ENCODE peak calls at places on chromosome 6, in five cellular contexts. V, D, W, R and X are unnamed samples.

GRCh38 chr6:29263001-29263400 is 38.5 kb upstream of the OR14J1 start:
- DNase-seq in V (no peak), D (no peak), W (no peak), R (no peak), X (no peak)

GRCh38 chr6:44800171-44800671 is 412.7 kb downstream of the CDC5L start:
- DNase-seq in V (peak; percentile 54), D (peak; percentile 51), W (no peak), R (no peak), X (no peak)

GRCh38 chr6:117145940-117146339 is 119.4 kb upstream of the VGLL2 start:
- DNase-seq in V (no peak), D (no peak), W (no peak), R (no peak), X (no peak)

GRCh38 chr6:43278524-43279078 is 19.5 kb upstream of the SLC22A7 start:
- DNase-seq in V (peak; percentile 50), D (peak; percentile 8), W (no peak), R (no peak), X (no peak)

GRCh38 chr6:128493877-128494276 is 26.5 kb downstream of the PTPRK start:
- DNase-seq in V (no peak), D (no peak), W (no peak), R (no peak), X (no peak)

GRCh38 chr6:98904096-98904495 is 43.6 kb downstream of the FBXL4 start:
- DNase-seq in V (no peak), D (no peak), W (no peak), R (no peak), X (no peak)

GRCh38 chr6:49551866-49552129 is 1.3 kb downstream of the C6orf141 start:
- DNase-seq in V (no peak), D (no peak), W (peak; percentile 65), R (no peak), X (no peak)

GRCh38 chr6:107809966-107810365 is 14.1 kb downstream of the SCML4 start:
- DNase-seq in V (no peak), D (no peak), W (no peak), R (no peak), X (no peak)

GRCh38 chr6:6803180-6803978 is 214.9 kb downstream of the LY86 start:
- DNase-seq in V (peak; percentile 18), D (no peak), W (peak; percentile 50), R (peak; percentile 23), X (peak; percentile 98)

GRCh38 chr6:84652356-84653026 is 111.9 kb downstream of the TBX18 start:
- DNase-seq in V (peak; percentile 27), D (peak; percentile 91), W (no peak), R (no peak), X (peak; percentile 68)

GRCh38 chr6:121157913-121158312 is 176.4 kb downstream of the TBC1D32 start:
- DNase-seq in V (no peak), D (peak; percentile 5), W (no peak), R (no peak), X (no peak)

GRCh38 chr6:40251609-40252008 is 317.3 kb upstream of the MOCS1 start:
- DNase-seq in V (no peak), D (no peak), W (no peak), R (peak; percentile 1), X (no peak)

GRCh38 chr6:164286021-164286420 is 871.5 kb downstream of the QKI start:
- DNase-seq in V (no peak), D (peak; percentile 26), W (no peak), R (no peak), X (no peak)

GRCh38 chr6:7080311-7080710 is 27.4 kb upstream of the RREB1 start:
- DNase-seq in V (no peak), D (no peak), W (no peak), R (no peak), X (no peak)

GRCh38 chr6:13152804-13153203 is 175.5 kb downstream of the TBC1D7 start:
- DNase-seq in V (no peak), D (no peak), W (no peak), R (no peak), X (no peak)

GRCh38 chr6:15036690-15037245 is 209.1 kb upstream of the JARID2 start:
- DNase-seq in V (no peak), D (no peak), W (no peak), R (no peak), X (no peak)

GRCh38 chr6:115899883-115900282 is 160.8 kb downstream of the FRK start:
- DNase-seq in V (no peak), D (no peak), W (no peak), R (peak; percentile 8), X (no peak)

GRCh38 chr6:53795254-53795701 is 473 bp downstream of the LRRC1 start:
- DNase-seq in V (no peak), D (no peak), W (no peak), R (no peak), X (peak; percentile 49)

GRCh38 chr6:2581611-2582010 is 169.1 kb downstream of the MYLK4 start:
- DNase-seq in V (no peak), D (no peak), W (no peak), R (no peak), X (no peak)

GRCh38 chr6:151101116-151101810 is 138.5 kb upstream of the AKAP12 start:
- DNase-seq in V (no peak), D (no peak), W (no peak), R (no peak), X (no peak)

GRCh38 chr6:18212231-18212630 is 52.1 kb downstream of the DEK start:
- DNase-seq in V (peak; percentile 3), D (no peak), W (no peak), R (no peak), X (no peak)

GRCh38 chr6:3529232-3529631 is 72.4 kb upstream of the SLC22A23 start:
- DNase-seq in V (no peak), D (no peak), W (no peak), R (no peak), X (no peak)

GRCh38 chr6:149389509-149390297 is 10.4 kb upstream of the SUMO4 start:
- DNase-seq in V (no peak), D (peak; percentile 43), W (no peak), R (no peak), X (no peak)

GRCh38 chr6:69622230-69622629 is 174.6 kb downstream of the LMBRD1 start:
- DNase-seq in V (no peak), D (no peak), W (no peak), R (no peak), X (peak; percentile 17)

GRCh38 chr6:45902984-45903383 is 112.7 kb downstream of the CLIC5 start:
- DNase-seq in V (no peak), D (no peak), W (no peak), R (no peak), X (no peak)

GRCh38 chr6:136492409-136492808 is 57.8 kb downstream of the MAP7 start:
- DNase-seq in V (no peak), D (no peak), W (no peak), R (no peak), X (no peak)

GRCh38 chr6:37624606-37625574 is 72.8 kb downstream of the MDGA1 start:
- DNase-seq in V (no peak), D (peak; percentile 17), W (no peak), R (no peak), X (peak; percentile 70)

GRCh38 chr6:1477432-1478090 is 88.2 kb downstream of the FOXF2 start:
- DNase-seq in V (peak; percentile 59), D (peak; percentile 86), W (no peak), R (no peak), X (peak; percentile 84)

GRCh38 chr6:118965843-118966242 is 30.9 kb upstream of the MCM9 start:
- DNase-seq in V (no peak), D (no peak), W (no peak), R (no peak), X (no peak)

GRCh38 chr6:113856571-113857564 is at the start of gene MARCKS:
- DNase-seq in V (peak; percentile 80), D (peak; percentile 87), W (peak; percentile 90), R (peak; percentile 32), X (peak; percentile 84)

GRCh38 chr6:2918936-2919335 is 15.8 kb upstream of the SERPINB9 start:
- DNase-seq in V (no peak), D (no peak), W (no peak), R (no peak), X (no peak)

GRCh38 chr6:110067837-110068591 is 89.9 kb downstream of the GPR6 start:
- DNase-seq in V (no peak), D (no peak), W (no peak), R (no peak), X (no peak)

GRCh38 chr6:134173936-134174789 is 121.7 kb upstream of the SLC2A12 start:
- DNase-seq in V (peak; percentile 82), D (peak; percentile 84), W (peak; percentile 72), R (peak; percentile 86), X (peak; percentile 90)

GRCh38 chr6:87522686-87523085 is 49.9 kb downstream of the SLC35A1 start:
- DNase-seq in V (no peak), D (no peak), W (no peak), R (no peak), X (no peak)
- TF ChIP-seq CTCF in V (no peak), D (no peak), W (no peak), R (no peak), X (no peak)

GRCh38 chr6:159461266-159461665 is 231.8 kb downstream of the SOD2 start:
- DNase-seq in V (no peak), D (no peak), W (no peak), R (peak; percentile 27), X (peak; percentile 6)

GRCh38 chr6:159464827-159465226 is 228.2 kb downstream of the SOD2 start:
- DNase-seq in V (no peak), D (peak; percentile 11), W (no peak), R (no peak), X (no peak)

GRCh38 chr6:159462446-159462845 is 230.6 kb downstream of the SOD2 start:
- DNase-seq in V (no peak), D (no peak), W (no peak), R (peak; percentile 54), X (no peak)

GRCh38 chr6:159461998-159462397 is 231.0 kb downstream of the SOD2 start:
- DNase-seq in V (no peak), D (no peak), W (peak; percentile 50), R (peak; percentile 86), X (no peak)

GRCh38 chr6:159463440-159463839 is 229.6 kb downstream of the SOD2 start:
- DNase-seq in V (peak; percentile 5), D (peak; percentile 32), W (no peak), R (peak; percentile 72), X (peak; percentile 49)
- TF ChIP-seq CTCF in V (no peak), D (peak; percentile 43), W (no peak), R (peak; percentile 80), X (peak; percentile 38)

DNA sequence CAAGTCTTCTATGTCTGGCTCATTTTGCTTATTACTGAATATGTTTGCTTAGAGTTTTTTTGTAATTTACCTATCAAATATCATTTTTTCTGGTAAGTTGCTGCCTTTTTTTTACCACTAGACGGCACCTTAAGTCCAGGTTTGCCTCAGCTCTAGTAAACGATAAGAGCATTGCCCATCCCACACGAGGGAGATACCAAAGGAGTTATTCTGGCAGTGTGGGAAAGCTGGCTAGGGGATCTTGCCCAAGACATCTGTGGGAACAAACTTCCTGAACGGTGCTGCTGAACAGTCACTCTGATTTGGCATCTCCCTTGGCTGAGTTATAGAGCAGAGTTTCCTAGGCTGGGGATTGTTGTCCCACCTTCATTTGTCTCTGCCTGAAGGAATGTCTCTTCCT is 306.4 kb downstream of the COL12A1 start:
- DNase-seq in V (peak; percentile 8), D (peak; percentile 73), W (no peak), R (no peak), X (peak; percentile 61)
- TF ChIP-seq CTCF in V (no peak), D (peak; percentile 41), W (no peak), R (peak; percentile 32), X (peak; percentile 40)

DNA sequence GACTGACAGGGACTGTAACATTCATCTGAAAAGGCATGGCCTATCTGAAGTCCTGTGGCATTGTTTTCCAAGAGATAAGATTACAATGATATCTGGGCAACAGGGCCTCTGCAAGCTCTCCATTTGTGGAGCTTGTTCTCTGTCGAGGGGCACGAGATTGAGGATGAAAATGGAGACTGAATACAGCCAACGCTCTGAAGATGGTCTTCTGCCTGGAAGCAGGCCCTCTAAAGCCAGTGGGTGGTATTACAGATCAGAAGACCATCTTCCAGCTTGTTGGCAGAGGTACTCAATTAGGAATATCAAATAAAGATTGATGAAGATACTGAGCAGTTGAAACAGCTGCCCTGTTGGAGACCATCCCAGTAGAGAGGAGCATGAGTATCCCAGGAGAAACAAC is 288.2 kb downstream of the CENPW start:
- DNase-seq in V (peak; percentile 11), D (no peak), W (no peak), R (peak; percentile 4), X (no peak)
- TF ChIP-seq CTCF in V (no peak), D (no peak), W (peak; percentile 19), R (peak; percentile 51), X (no peak)